ENCODE peak calls at places on chromosomes 3 and 15, in four cellular contexts. O is heart right ventricle, P is fibroblast of lung, F is psoas muscle. G is an unnamed sample. For H3K36me3, the result is how much of the 10 kb centered on the place peaks cover.

GRCh38 chr3:168884353-168884903 is 779.1 kb downstream of the MECOM start:
- DNase-seq in F (no peak), P (peak), O (no peak), G (no peak)

GRCh38 chr3:46707601-46708011 is 6.4 kb downstream of the TMIE start:
- DNase-seq in O (no peak), F (peak), P (no peak), G (no peak)

GRCh38 chr3:14876942-14877341 is 58.2 kb downstream of the FGD5 start:
- DNase-seq in O (peak), F (peak), P (peak), G (no peak)

GRCh38 chr15:37094542-37095196 is 5.7 kb downstream of the MEIS2 start:
- DNase-seq in P (no peak), F (no peak), O (no peak), G (no peak)

GRCh38 chr3:141763088-141763750 is at the start of gene GRK7:
- DNase-seq in P (no peak), O (no peak), F (no peak), G (no peak)

GRCh38 chr15:78085928-78086327 is 6.4 kb upstream of the SH2D7 start:
- DNase-seq in F (no peak), P (peak), O (no peak), G (no peak)

GRCh38 chr3:12193485-12194165 is 34.9 kb upstream of the TIMP4 start:
- DNase-seq in P (peak), F (no peak), O (no peak), G (no peak)

GRCh38 chr3:8864570-8865350 is 95.3 kb upstream of the OXTR start:
- DNase-seq in P (no peak), O (no peak), F (no peak), G (peak)

GRCh38 chr15:88911766-88912118 is 1.4 kb downstream of the MFGE8 start:
- DNase-seq in P (no peak), F (peak), O (peak), G (peak)

GRCh38 chr3:39177708-39178332 is 14.6 kb downstream of the XIRP1 start:
- DNase-seq in P (peak), F (peak), O (peak), G (peak)

GRCh38 chr3:149581681-149582349 is 76.0 kb downstream of the WWTR1 start:
- DNase-seq in O (no peak), F (peak), P (peak), G (no peak)

GRCh38 chr3:13452490-13453335 is 27.4 kb upstream of the HDAC11 start:
- DNase-seq in F (no peak), O (no peak), P (peak), G (peak)

GRCh38 chr3:194998948-194999347 is 272.0 kb downstream of the XXYLT1 start:
- DNase-seq in O (no peak), P (no peak), F (no peak), G (no peak)

GRCh38 chr15:70267879-70268278 is 170.2 kb upstream of the TLE3 start:
- DNase-seq in P (peak), O (no peak), F (peak), G (no peak)

GRCh38 chr3:100590114-100590839 is 19.1 kb upstream of the ADGRG7 start:
- DNase-seq in O (no peak), P (peak), F (no peak), G (peak)

GRCh38 chr3:56612146-56612545 is 55.2 kb downstream of the CCDC66 start:
- DNase-seq in P (no peak), O (no peak), F (no peak), G (no peak)

GRCh38 chr3:143241556-143241955 is 122.0 kb downstream of the CHST2 start:
- DNase-seq in F (no peak), O (no peak), P (no peak), G (no peak)

GRCh38 chr3:164465172-164465571 is 613.1 kb downstream of the SI start:
- DNase-seq in P (no peak), O (no peak), F (no peak), G (no peak)

GRCh38 chr3:173663664-173664063 is 266.1 kb downstream of the NLGN1 start:
- DNase-seq in F (no peak), P (no peak), O (no peak), G (no peak)

GRCh38 chr15:77654975-77655374 is 22.3 kb upstream of the LINGO1 start:
- DNase-seq in P (no peak), F (no peak), O (no peak), G (peak)

GRCh38 chr3:33061782-33062181 is 35.2 kb downstream of the GLB1 start:
- DNase-seq in P (peak), F (no peak), O (no peak), G (no peak)

GRCh38 chr15:43920815-43921214 is 94.0 kb downstream of the WDR76 start:
- DNase-seq in P (peak), O (no peak), F (no peak), G (no peak)

GRCh38 chr15:70507772-70508351 is 255.5 kb downstream of the UACA start:
- DNase-seq in P (peak), O (no peak), F (no peak), G (no peak)

GRCh38 chr3:146160964-146161724 is at the start of gene PLOD2:
- DNase-seq in F (peak), O (peak), P (peak), G (peak)

DNA sequence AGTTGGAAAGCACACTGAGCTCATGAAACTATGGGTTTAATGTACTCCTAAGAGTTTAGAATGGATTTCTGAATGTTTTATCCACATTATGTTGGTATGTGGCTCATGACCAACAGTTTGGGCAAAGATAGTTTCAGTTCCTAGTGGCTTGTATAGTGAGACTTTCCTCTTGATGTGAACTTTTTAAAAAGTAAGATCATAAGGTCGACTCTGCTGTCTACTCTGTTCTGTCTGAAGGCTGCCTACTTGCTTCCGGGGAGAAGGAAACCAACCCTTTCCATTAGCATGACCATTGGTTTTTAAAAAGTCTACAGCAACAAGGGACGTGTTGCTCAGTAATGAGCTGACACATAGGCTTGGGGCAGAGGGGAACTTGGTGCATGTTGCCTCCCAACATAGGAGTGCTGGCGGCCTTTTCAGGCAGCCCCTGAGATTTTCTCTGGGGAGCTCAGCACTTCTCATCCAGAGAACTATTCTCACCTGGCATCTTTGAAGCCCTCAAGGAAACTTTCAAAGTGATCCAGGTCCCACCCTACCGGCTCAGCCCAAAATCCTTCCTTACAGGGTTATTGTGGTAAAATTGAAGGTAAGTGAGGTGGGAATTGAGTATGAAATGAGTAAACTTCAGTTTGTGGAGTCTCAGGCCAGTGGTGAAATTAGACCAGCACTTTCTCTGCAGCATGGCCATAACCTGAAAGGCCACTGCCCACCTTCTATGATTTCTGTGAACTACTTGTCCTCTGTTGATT is 30.7 kb downstream of the PSMD6 start:
- DNase-seq in F (no peak), O (no peak), P (no peak), G (peak)
- H3K36me3 ChIP-seq in F (half or more), O (half or more), P (under half), G (under half)

GRCh38 chr3:18420584-18420983 is 4.6 kb downstream of the SATB1 start:
- DNase-seq in O (no peak), F (no peak), P (no peak), G (no peak)
- H3K4me3 ChIP-seq in O (no peak), F (no peak), P (no peak), G (no peak)

GRCh38 chr15:59222906-59223579 is 16.4 kb downstream of the LDHAL6B start:
- DNase-seq in O (no peak), P (no peak), F (no peak), G (no peak)

GRCh38 chr15:59223736-59224135 is 17.1 kb downstream of the LDHAL6B start:
- DNase-seq in F (no peak), P (peak), O (no peak), G (no peak)

GRCh38 chr15:59218710-59219109 is 12.1 kb downstream of the LDHAL6B start:
- DNase-seq in P (no peak), O (no peak), F (no peak), G (no peak)

GRCh38 chr15:59222106-59222505 is 15.5 kb downstream of the LDHAL6B start:
- DNase-seq in O (no peak), P (peak), F (no peak), G (no peak)

DNA sequence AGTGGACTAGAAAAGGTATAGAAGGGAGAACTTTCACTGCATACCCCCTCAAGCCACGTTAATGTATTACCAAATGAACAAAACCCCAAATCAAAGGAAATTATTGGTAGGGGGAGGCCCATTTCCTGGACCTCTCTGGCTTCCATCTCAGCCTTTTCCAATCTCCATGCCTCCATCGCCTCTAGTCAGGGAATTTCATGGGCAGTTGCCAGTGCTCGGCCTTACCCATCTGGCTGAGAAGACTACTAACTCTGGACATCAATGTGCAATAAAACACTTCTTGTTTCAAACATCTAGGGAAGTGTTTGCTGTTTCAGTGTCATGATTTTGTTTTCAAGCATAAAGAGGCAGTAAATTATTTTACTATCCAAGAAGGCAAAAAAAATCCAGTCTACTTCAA is 14.8 kb downstream of the LDHAL6B start:
- DNase-seq in F (no peak), P (no peak), O (no peak), G (no peak)
- H3K36me3 ChIP-seq in F (half or more), P (under half), O (half or more), G (under half)

GRCh38 chr3:52930748-52931147 is 33.4 kb upstream of the STIMATE start:
- DNase-seq in F (no peak), O (no peak), P (no peak), G (no peak)
- H3K4me3 ChIP-seq in F (no peak), O (no peak), P (no peak), G (no peak)

GRCh38 chr15:65154720-65155119 is 21.1 kb upstream of the PDCD7 start:
- DNase-seq in O (no peak), P (no peak), F (no peak), G (no peak)
- H3K36me3 ChIP-seq in O (half or more), P (under half), F (half or more), G (under half)

DNA sequence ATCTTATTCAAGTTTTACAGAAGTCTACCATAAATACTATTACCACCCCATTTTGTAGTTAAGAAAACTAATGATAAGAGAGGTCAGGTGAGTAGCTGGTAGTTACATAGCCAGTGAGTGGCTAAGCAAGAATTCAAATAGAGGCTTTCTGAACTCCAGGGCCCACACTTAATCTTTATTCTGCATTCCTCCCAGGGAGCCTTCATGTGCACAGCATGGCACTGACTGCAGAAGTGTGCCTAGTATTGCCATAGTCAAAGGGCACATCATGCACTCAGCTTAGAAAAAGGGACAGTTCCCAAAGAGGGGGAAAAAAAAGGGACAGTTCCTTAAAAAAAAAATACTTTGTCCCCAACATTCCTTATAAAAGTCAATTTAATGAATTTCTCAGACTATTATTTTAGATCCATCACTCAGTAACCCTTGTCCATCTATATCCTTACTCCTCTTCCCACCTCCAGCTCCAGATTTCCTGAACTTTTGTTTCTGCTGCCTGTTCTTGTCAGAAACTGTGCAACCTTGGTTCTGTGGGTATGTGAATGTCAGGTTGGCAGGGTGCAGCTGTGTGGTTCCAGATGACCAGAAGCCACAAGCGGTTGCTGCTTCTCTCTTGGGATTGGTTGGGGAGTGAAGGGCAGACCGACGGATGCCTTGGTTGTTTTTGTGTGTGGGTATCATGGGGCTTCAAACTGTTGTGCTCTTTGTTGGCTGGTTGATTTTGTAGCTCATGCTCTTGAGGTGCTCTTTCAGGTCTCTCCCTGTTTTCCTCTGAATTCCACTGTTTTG is 8.4 kb downstream of the MAPKBP1 start:
- DNase-seq in P (no peak), O (no peak), F (no peak), G (no peak)
- H3K4me3 ChIP-seq in P (no peak), O (no peak), F (no peak), G (no peak)

DNA sequence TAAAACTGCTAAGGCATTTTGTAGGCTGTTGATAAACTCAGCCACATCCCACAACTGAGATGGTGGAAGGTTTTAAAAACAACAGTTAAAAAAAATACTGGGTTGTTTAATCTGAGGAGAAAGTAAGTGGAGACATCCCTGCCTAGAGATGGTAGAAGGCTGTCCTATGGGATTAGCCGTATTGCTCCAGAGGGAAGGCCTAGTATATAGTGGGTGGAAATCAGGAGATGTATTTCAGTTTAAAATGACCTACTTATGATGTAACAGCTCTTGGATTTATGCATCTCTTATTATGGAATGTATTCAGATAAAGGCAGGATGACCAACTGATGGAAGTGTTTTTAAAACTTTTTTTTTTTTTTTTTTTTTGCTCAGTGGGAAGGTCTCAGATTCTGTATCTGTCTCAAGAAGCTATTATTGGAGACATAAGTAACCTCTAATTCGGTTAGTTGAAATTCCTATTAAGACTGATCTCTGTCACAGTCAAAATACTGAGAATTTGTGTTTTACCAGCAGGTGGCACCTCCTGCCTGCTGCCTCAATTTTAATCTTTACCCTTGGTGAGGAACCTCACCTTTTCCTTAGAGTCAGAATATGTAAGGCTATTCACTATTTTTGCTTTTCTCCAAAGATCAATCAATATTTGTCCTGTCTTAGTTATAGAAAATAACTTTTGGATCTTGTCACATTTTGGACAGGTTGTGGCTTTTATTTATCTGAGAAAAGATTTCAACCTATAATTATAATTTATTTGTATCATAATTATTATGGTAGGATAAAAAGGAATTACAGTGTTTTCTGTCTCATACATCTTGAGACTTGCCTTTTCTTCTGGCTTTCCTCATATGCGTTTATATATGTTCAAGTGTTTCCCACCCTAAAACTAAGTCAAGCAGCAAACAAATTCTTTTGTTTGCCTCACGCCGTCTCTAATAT is 63.0 kb downstream of the VPS8 start:
- DNase-seq in P (peak), O (no peak), F (no peak), G (peak)
- H3K36me3 ChIP-seq in P (under half), O (half or more), F (half or more), G (under half)